ENCODE peak calls at places on chromosome 16, in nine cellular contexts. T, Q, U, G, K, N, L, Z and J are unnamed samples.

GRCh38 chr16:728131-728889 is 1.4 kb downstream of the HAGHL start:
- DNase-seq in U (peak; percentile 65), T (peak; percentile 65), G (peak; percentile 77), L (peak; percentile 77), Q (peak; percentile 59), N (peak; percentile 64), K (peak; percentile 63), Z (peak; percentile 62), J (peak; percentile 76)

GRCh38 chr16:56424791-56425438 is 430 bp downstream of the AMFR start:
- DNase-seq in T (peak; percentile 26), U (peak; percentile 38), L (peak; percentile 67), Q (no peak), Z (peak; percentile 32), G (peak; percentile 21), N (peak; percentile 36), K (peak; percentile 7), J (peak; percentile 39)

GRCh38 chr16:75837681-75838080 is 111.4 kb upstream of the CPHXL start:
- DNase-seq in L (no peak), N (peak; percentile 71), T (no peak), Z (no peak), K (no peak), Q (no peak), G (no peak), U (no peak), J (no peak)

GRCh38 chr16:57502048-57502775 is 15.9 kb upstream of the DOK4 start:
- DNase-seq in K (no peak), L (no peak), N (no peak), G (no peak), Q (no peak), T (no peak), Z (no peak), U (no peak), J (peak; percentile 0)

GRCh38 chr16:4240624-4241023 is 1.3 kb downstream of the SRL start:
- DNase-seq in T (no peak), Q (no peak), K (no peak), U (peak; percentile 53), Z (no peak), G (no peak), L (no peak), N (peak; percentile 91), J (peak; percentile 75)

GRCh38 chr16:51062039-51062438 is 89.0 kb downstream of the SALL1 start:
- DNase-seq in N (no peak), Z (no peak), T (no peak), K (no peak), G (no peak), U (no peak), Q (no peak), L (no peak), J (no peak)

GRCh38 chr16:90004577-90004976 is 14.7 kb downstream of the DBNDD1 start:
- DNase-seq in Z (no peak), L (no peak), Q (no peak), T (no peak), N (no peak), K (no peak), G (no peak), U (no peak), J (no peak)

GRCh38 chr16:25888873-25889272 is 197.1 kb downstream of the HS3ST4 start:
- DNase-seq in U (no peak), T (no peak), N (no peak), Z (no peak), G (no peak), L (no peak), Q (no peak), K (no peak), J (no peak)

GRCh38 chr16:15981382-15981781 is 32.0 kb downstream of the ABCC1 start:
- DNase-seq in T (no peak), L (no peak), U (no peak), Q (no peak), G (no peak), N (no peak), Z (no peak), K (no peak), J (no peak)

GRCh38 chr16:66741131-66741900 is 10.1 kb downstream of the DYNC1LI2 start:
- DNase-seq in G (no peak), K (peak; percentile 94), U (peak; percentile 88), L (no peak), T (no peak), N (no peak), Z (no peak), Q (peak; percentile 75), J (peak; percentile 91)

GRCh38 chr16:87728026-87728425 is 37.8 kb downstream of the KLHDC4 start:
- DNase-seq in L (no peak), G (no peak), Z (no peak), U (no peak), T (no peak), K (no peak), N (no peak), Q (no peak), J (no peak)

GRCh38 chr16:2765462-2766404 is 11.3 kb downstream of the ELOB start:
- DNase-seq in U (no peak), K (no peak), L (no peak), Q (no peak), N (no peak), G (no peak), T (no peak), Z (no peak), J (no peak)

GRCh38 chr16:56481468-56482112 is 30.2 kb downstream of the OGFOD1 start:
- DNase-seq in G (no peak), U (no peak), N (no peak), K (no peak), L (peak; percentile 23), Q (no peak), Z (no peak), T (no peak), J (no peak)

GRCh38 chr16:15830832-15831451 is 25.9 kb downstream of the MYH11 start:
- DNase-seq in G (no peak), K (no peak), L (no peak), Z (no peak), N (no peak), T (no peak), U (no peak), Q (no peak), J (no peak)

GRCh38 chr16:30088832-30089624 is 2.7 kb downstream of the TBX6 start:
- DNase-seq in G (no peak), Z (no peak), K (no peak), T (no peak), U (no peak), L (no peak), Q (no peak), N (no peak), J (peak; percentile 53)

GRCh38 chr16:88773812-88774291 is 11.2 kb downstream of the PIEZO1 start:
- DNase-seq in K (peak; percentile 63), T (no peak), Z (no peak), G (no peak), Q (no peak), L (peak; percentile 75), N (peak; percentile 81), U (peak; percentile 75), J (peak; percentile 92)

GRCh38 chr16:4690946-4691665 is 2.3 kb upstream of the NUDT16L1 start:
- DNase-seq in N (no peak), Q (no peak), T (no peak), Z (no peak), G (no peak), U (no peak), K (no peak), L (no peak), J (no peak)

GRCh38 chr16:77276686-77277085 is 77.5 kb downstream of the SYCE1L start:
- DNase-seq in G (no peak), L (no peak), Q (peak; percentile 10), N (no peak), U (no peak), T (no peak), Z (no peak), K (no peak), J (no peak)

GRCh38 chr16:86951831-86952598 is 365.2 kb downstream of the C16orf95 start:
- DNase-seq in Q (no peak), T (no peak), L (no peak), U (peak; percentile 50), G (no peak), Z (no peak), K (peak; percentile 96), N (no peak), J (no peak)

GRCh38 chr16:64969221-64969620 is 152.6 kb downstream of the CDH11 start:
- DNase-seq in G (no peak), N (no peak), T (no peak), U (no peak), L (no peak), Q (no peak), K (peak; percentile 57), Z (no peak), J (no peak)

GRCh38 chr16:81216706-81217105 is 21.8 kb upstream of the BCO1 start:
- DNase-seq in Q (no peak), L (no peak), K (no peak), T (no peak), G (no peak), N (no peak), Z (no peak), U (no peak), J (no peak)

GRCh38 chr16:5062790-5063765 is 2.7 kb downstream of the C16orf89 start:
- DNase-seq in L (no peak), T (no peak), Q (no peak), N (no peak), G (no peak), Z (no peak), U (no peak), K (no peak), J (no peak)

GRCh38 chr16:50188619-50189136 is 35.6 kb downstream of the TENT4B start:
- DNase-seq in N (no peak), Z (no peak), K (no peak), T (no peak), L (no peak), Q (no peak), G (no peak), U (no peak), J (no peak)

GRCh38 chr16:80899804-80900592 is 95.6 kb upstream of the CDYL2 start:
- DNase-seq in T (no peak), Z (no peak), U (peak; percentile 86), L (no peak), G (no peak), N (no peak), K (peak; percentile 98), Q (no peak), J (peak; percentile 91)

GRCh38 chr16:8921626-8921984 is 39.5 kb downstream of the LITAFD start:
- DNase-seq in Q (no peak), T (no peak), Z (no peak), G (no peak), K (no peak), U (no peak), L (no peak), N (no peak), J (no peak)

GRCh38 chr16:24539850-24540484 is 601 bp downstream of the RBBP6 start:
- DNase-seq in Q (no peak), Z (peak; percentile 48), N (peak; percentile 55), K (no peak), L (peak; percentile 66), U (peak; percentile 64), T (no peak), G (peak; percentile 25), J (peak; percentile 70)

GRCh38 chr16:31010539-31010938 is at the start of gene STX1B:
- DNase-seq in L (peak; percentile 88), K (no peak), Q (no peak), U (no peak), T (no peak), Z (no peak), N (peak; percentile 77), G (no peak), J (peak; percentile 66)